ENCODE peak calls at places on chromosomes 2 and 18, in five cellular contexts. Z, G, J, E and S are unnamed samples.

GRCh38 chr18:26440644-26441043 is 107.7 kb downstream of the KCTD1 start:
- DNase-seq in J (no peak), G (no peak), Z (no peak), E (no peak), S (no peak)

GRCh38 chr18:79399275-79400081 is 3.7 kb downstream of the NFATC1 start:
- DNase-seq in Z (no peak), G (peak; percentile 72), E (no peak), J (no peak), S (no peak)

GRCh38 chr2:100285691-100286090 is 36.6 kb downstream of the LONRF2 start:
- DNase-seq in E (peak; percentile 47), G (no peak), Z (no peak), J (no peak), S (no peak)

GRCh38 chr2:60499651-60500300 is 53.7 kb downstream of the BCL11A start:
- DNase-seq in Z (no peak), E (no peak), G (no peak), J (no peak), S (no peak)

GRCh38 chr2:127261835-127262234 is 32.1 kb downstream of the ERCC3 start:
- DNase-seq in G (no peak), Z (no peak), J (no peak), E (peak; percentile 66), S (no peak)

GRCh38 chr2:240934701-240935100 is 28.6 kb downstream of the CROCC2 start:
- DNase-seq in Z (no peak), G (peak; percentile 51), J (no peak), E (no peak), S (no peak)

GRCh38 chr2:101327863-101328394 is 19.4 kb upstream of the RNF149 start:
- DNase-seq in J (no peak), E (no peak), G (no peak), Z (no peak), S (no peak)

GRCh38 chr2:101516833-101517690 is 42.1 kb upstream of the RFX8 start:
- DNase-seq in G (no peak), E (peak; percentile 76), J (no peak), Z (no peak), S (no peak)

GRCh38 chr2:211944572-211944971 is 594.0 kb downstream of the ERBB4 start:
- DNase-seq in J (no peak), E (no peak), Z (no peak), G (no peak), S (no peak)

GRCh38 chr18:7946724-7947377 is 379.7 kb downstream of the PTPRM start:
- DNase-seq in G (no peak), J (no peak), E (peak; percentile 95), Z (peak; percentile 17), S (peak; percentile 66)

GRCh38 chr2:28161466-28161865 is 231.2 kb upstream of the FOSL2 start:
- DNase-seq in G (no peak), Z (no peak), E (no peak), J (no peak), S (no peak)

GRCh38 chr18:80238651-80239260 is 8.6 kb downstream of the PARD6G start:
- DNase-seq in G (no peak), E (no peak), J (no peak), Z (no peak), S (no peak)

GRCh38 chr18:43129946-43130523 is 14.6 kb upstream of the RIT2 start:
- DNase-seq in G (no peak), E (peak; percentile 25), Z (no peak), J (no peak), S (no peak)

GRCh38 chr2:232539298-232540231 is at the start of gene CHRNG:
- DNase-seq in J (no peak), Z (no peak), G (peak; percentile 31), E (no peak), S (no peak)